ENCODE peak calls at places on chromosomes 6 and 20, in nine cellular contexts. One of them, this sample, is unnamed.

GRCh38 chr6:14552891-14553290 is 435.3 kb downstream of the CD83 start:
- DNase-seq in NAMALWA: no peak
- DNase-seq in COR-L47: no peak
- DNase-seq in ACHN: no peak
- DNase-seq in HuH-7: no peak
- DNase-seq in choroid plexus epithelial cell: no peak
- DNase-seq in adrenal gland: no peak
- DNase-seq in A549: no peak
- DNase-seq in stimulated activated CD8-positive, alpha-beta memory T cell treated with anti-CD3 and anti-CD28 coated beads, Interleukin-4, amount 100 ng/mL, for 24 hours: no peak
- DNase-seq in this sample: no peak

GRCh38 chr6:53048431-53049195 is 16.6 kb upstream of the FBXO9 start:
- DNase-seq in NAMALWA: no peak
- DNase-seq in COR-L47: no peak
- DNase-seq in ACHN: peak; percentile 20
- DNase-seq in HuH-7: no peak
- DNase-seq in choroid plexus epithelial cell: peak; percentile 90
- DNase-seq in adrenal gland: no peak
- DNase-seq in A549: no peak
- DNase-seq in stimulated activated CD8-positive, alpha-beta memory T cell treated with anti-CD3 and anti-CD28 coated beads, Interleukin-4, amount 100 ng/mL, for 24 hours: no peak
- DNase-seq in this sample: no peak

GRCh38 chr6:41942045-41942851 is 640 bp upstream of the CCND3 start:
- DNase-seq in NAMALWA: no peak
- DNase-seq in COR-L47: no peak
- DNase-seq in ACHN: peak; percentile 26
- DNase-seq in HuH-7: no peak
- DNase-seq in choroid plexus epithelial cell: peak; percentile 89
- DNase-seq in adrenal gland: no peak
- DNase-seq in A549: no peak
- DNase-seq in stimulated activated CD8-positive, alpha-beta memory T cell treated with anti-CD3 and anti-CD28 coated beads, Interleukin-4, amount 100 ng/mL, for 24 hours: no peak
- DNase-seq in this sample: no peak

GRCh38 chr6:73608761-73609160 is 45.0 kb downstream of the SLC17A5 start:
- DNase-seq in NAMALWA: no peak
- DNase-seq in COR-L47: no peak
- DNase-seq in ACHN: no peak
- DNase-seq in HuH-7: no peak
- DNase-seq in choroid plexus epithelial cell: no peak
- DNase-seq in adrenal gland: peak; percentile 68
- DNase-seq in A549: no peak
- DNase-seq in stimulated activated CD8-positive, alpha-beta memory T cell treated with anti-CD3 and anti-CD28 coated beads, Interleukin-4, amount 100 ng/mL, for 24 hours: no peak
- DNase-seq in this sample: no peak

GRCh38 chr20:24470031-24470781 is 777 bp downstream of the SYNDIG1 start:
- DNase-seq in NAMALWA: no peak
- DNase-seq in COR-L47: peak; percentile 57
- DNase-seq in ACHN: no peak
- DNase-seq in HuH-7: no peak
- DNase-seq in choroid plexus epithelial cell: peak; percentile 33
- DNase-seq in adrenal gland: no peak
- DNase-seq in A549: peak; percentile 51
- DNase-seq in stimulated activated CD8-positive, alpha-beta memory T cell treated with anti-CD3 and anti-CD28 coated beads, Interleukin-4, amount 100 ng/mL, for 24 hours: no peak
- DNase-seq in this sample: no peak

GRCh38 chr6:2523061-2523460 is 227.7 kb downstream of the MYLK4 start:
- DNase-seq in NAMALWA: no peak
- DNase-seq in COR-L47: no peak
- DNase-seq in ACHN: no peak
- DNase-seq in HuH-7: no peak
- DNase-seq in choroid plexus epithelial cell: no peak
- DNase-seq in adrenal gland: no peak
- DNase-seq in A549: no peak
- DNase-seq in stimulated activated CD8-positive, alpha-beta memory T cell treated with anti-CD3 and anti-CD28 coated beads, Interleukin-4, amount 100 ng/mL, for 24 hours: no peak
- DNase-seq in this sample: no peak

GRCh38 chr6:159104163-159104885 is 59.5 kb upstream of the TAGAP start:
- DNase-seq in NAMALWA: peak; percentile 89
- DNase-seq in COR-L47: peak; percentile 25
- DNase-seq in ACHN: peak; percentile 43
- DNase-seq in HuH-7: peak; percentile 93
- DNase-seq in choroid plexus epithelial cell: peak; percentile 76
- DNase-seq in adrenal gland: peak; percentile 67
- DNase-seq in A549: peak; percentile 30
- DNase-seq in stimulated activated CD8-positive, alpha-beta memory T cell treated with anti-CD3 and anti-CD28 coated beads, Interleukin-4, amount 100 ng/mL, for 24 hours: peak; percentile 65
- DNase-seq in this sample: peak; percentile 29

GRCh38 chr6:156919370-156919769 is 142.2 kb downstream of the ARID1B start:
- DNase-seq in NAMALWA: no peak
- DNase-seq in COR-L47: no peak
- DNase-seq in ACHN: no peak
- DNase-seq in HuH-7: no peak
- DNase-seq in choroid plexus epithelial cell: no peak
- DNase-seq in adrenal gland: no peak
- DNase-seq in A549: no peak
- DNase-seq in stimulated activated CD8-positive, alpha-beta memory T cell treated with anti-CD3 and anti-CD28 coated beads, Interleukin-4, amount 100 ng/mL, for 24 hours: no peak
- DNase-seq in this sample: no peak

GRCh38 chr20:62496525-62497218 is 20.9 kb upstream of the GATA5 start:
- DNase-seq in NAMALWA: peak; percentile 43
- DNase-seq in COR-L47: no peak
- DNase-seq in ACHN: peak; percentile 10
- DNase-seq in HuH-7: peak; percentile 93
- DNase-seq in choroid plexus epithelial cell: no peak
- DNase-seq in adrenal gland: no peak
- DNase-seq in A549: no peak
- DNase-seq in stimulated activated CD8-positive, alpha-beta memory T cell treated with anti-CD3 and anti-CD28 coated beads, Interleukin-4, amount 100 ng/mL, for 24 hours: peak; percentile 11
- DNase-seq in this sample: no peak

GRCh38 chr20:12358006-12358654 is 440.4 kb downstream of the BTBD3 start:
- DNase-seq in NAMALWA: no peak
- DNase-seq in COR-L47: peak; percentile 6
- DNase-seq in ACHN: no peak
- DNase-seq in HuH-7: peak; percentile 20
- DNase-seq in choroid plexus epithelial cell: peak; percentile 30
- DNase-seq in adrenal gland: no peak
- DNase-seq in A549: peak; percentile 23
- DNase-seq in stimulated activated CD8-positive, alpha-beta memory T cell treated with anti-CD3 and anti-CD28 coated beads, Interleukin-4, amount 100 ng/mL, for 24 hours: no peak
- DNase-seq in this sample: no peak

GRCh38 chr6:33585403-33586107 is 5.5 kb upstream of the BAK1 start:
- DNase-seq in NAMALWA: peak; percentile 92
- DNase-seq in COR-L47: peak; percentile 70
- DNase-seq in ACHN: peak; percentile 67
- DNase-seq in HuH-7: peak; percentile 72
- DNase-seq in choroid plexus epithelial cell: peak; percentile 72
- DNase-seq in adrenal gland: peak; percentile 76
- DNase-seq in A549: peak; percentile 70
- DNase-seq in stimulated activated CD8-positive, alpha-beta memory T cell treated with anti-CD3 and anti-CD28 coated beads, Interleukin-4, amount 100 ng/mL, for 24 hours: peak; percentile 85
- DNase-seq in this sample: peak; percentile 41

GRCh38 chr6:27188885-27189418 is 58.5 kb upstream of the PRSS16 start:
- DNase-seq in NAMALWA: peak; percentile 88
- DNase-seq in COR-L47: peak; percentile 57
- DNase-seq in ACHN: peak; percentile 82
- DNase-seq in HuH-7: peak; percentile 21
- DNase-seq in choroid plexus epithelial cell: peak; percentile 91
- DNase-seq in adrenal gland: peak; percentile 63
- DNase-seq in A549: peak; percentile 77
- DNase-seq in stimulated activated CD8-positive, alpha-beta memory T cell treated with anti-CD3 and anti-CD28 coated beads, Interleukin-4, amount 100 ng/mL, for 24 hours: no peak
- DNase-seq in this sample: no peak

GRCh38 chr20:20037960-20038359 is 14.3 kb downstream of the CRNKL1 start:
- DNase-seq in NAMALWA: no peak
- DNase-seq in COR-L47: no peak
- DNase-seq in ACHN: peak; percentile 42
- DNase-seq in HuH-7: no peak
- DNase-seq in choroid plexus epithelial cell: peak; percentile 81
- DNase-seq in adrenal gland: no peak
- DNase-seq in A549: no peak
- DNase-seq in stimulated activated CD8-positive, alpha-beta memory T cell treated with anti-CD3 and anti-CD28 coated beads, Interleukin-4, amount 100 ng/mL, for 24 hours: no peak
- DNase-seq in this sample: no peak

GRCh38 chr20:62064788-62065668 is 653 bp downstream of the TAF4 start:
- DNase-seq in NAMALWA: no peak
- DNase-seq in COR-L47: no peak
- DNase-seq in ACHN: peak; percentile 5
- DNase-seq in HuH-7: no peak
- DNase-seq in choroid plexus epithelial cell: no peak
- DNase-seq in adrenal gland: no peak
- DNase-seq in A549: no peak
- DNase-seq in stimulated activated CD8-positive, alpha-beta memory T cell treated with anti-CD3 and anti-CD28 coated beads, Interleukin-4, amount 100 ng/mL, for 24 hours: no peak
- DNase-seq in this sample: no peak

GRCh38 chr6:159753081-159753872 is 8.6 kb upstream of the ACAT2 start:
- DNase-seq in NAMALWA: no peak
- DNase-seq in COR-L47: no peak
- DNase-seq in ACHN: no peak
- DNase-seq in HuH-7: no peak
- DNase-seq in choroid plexus epithelial cell: no peak
- DNase-seq in adrenal gland: peak; percentile 23
- DNase-seq in A549: no peak
- DNase-seq in stimulated activated CD8-positive, alpha-beta memory T cell treated with anti-CD3 and anti-CD28 coated beads, Interleukin-4, amount 100 ng/mL, for 24 hours: no peak
- DNase-seq in this sample: no peak

GRCh38 chr6:159117031-159117430 is 52.2 kb upstream of the FNDC1 start:
- DNase-seq in NAMALWA: no peak
- DNase-seq in COR-L47: no peak
- DNase-seq in ACHN: no peak
- DNase-seq in HuH-7: no peak
- DNase-seq in choroid plexus epithelial cell: peak; percentile 60
- DNase-seq in adrenal gland: peak; percentile 90
- DNase-seq in A549: no peak
- DNase-seq in stimulated activated CD8-positive, alpha-beta memory T cell treated with anti-CD3 and anti-CD28 coated beads, Interleukin-4, amount 100 ng/mL, for 24 hours: no peak
- DNase-seq in this sample: no peak

GRCh38 chr6:158660331-158660730 is 10.5 kb downstream of the SYTL3 start:
- DNase-seq in NAMALWA: peak; percentile 74
- DNase-seq in COR-L47: peak; percentile 34
- DNase-seq in ACHN: peak; percentile 42
- DNase-seq in HuH-7: peak; percentile 73
- DNase-seq in choroid plexus epithelial cell: peak; percentile 51
- DNase-seq in adrenal gland: no peak
- DNase-seq in A549: peak; percentile 32
- DNase-seq in stimulated activated CD8-positive, alpha-beta memory T cell treated with anti-CD3 and anti-CD28 coated beads, Interleukin-4, amount 100 ng/mL, for 24 hours: no peak
- DNase-seq in this sample: no peak

GRCh38 chr6:36848658-36849441 is 9.6 kb upstream of the CPNE5 start:
- DNase-seq in NAMALWA: no peak
- DNase-seq in COR-L47: no peak
- DNase-seq in ACHN: no peak
- DNase-seq in HuH-7: no peak
- DNase-seq in choroid plexus epithelial cell: no peak
- DNase-seq in adrenal gland: no peak
- DNase-seq in A549: no peak
- DNase-seq in stimulated activated CD8-positive, alpha-beta memory T cell treated with anti-CD3 and anti-CD28 coated beads, Interleukin-4, amount 100 ng/mL, for 24 hours: no peak
- DNase-seq in this sample: peak; percentile 32

GRCh38 chr6:102493485-102493884 is 1100.0 kb downstream of the GRIK2 start:
- DNase-seq in NAMALWA: no peak
- DNase-seq in COR-L47: no peak
- DNase-seq in ACHN: no peak
- DNase-seq in HuH-7: no peak
- DNase-seq in choroid plexus epithelial cell: no peak
- DNase-seq in adrenal gland: no peak
- DNase-seq in A549: no peak
- DNase-seq in stimulated activated CD8-positive, alpha-beta memory T cell treated with anti-CD3 and anti-CD28 coated beads, Interleukin-4, amount 100 ng/mL, for 24 hours: no peak
- DNase-seq in this sample: no peak

GRCh38 chr20:63017826-63018411 is 11.2 kb upstream of the BHLHE23 start:
- DNase-seq in NAMALWA: no peak
- DNase-seq in COR-L47: no peak
- DNase-seq in ACHN: no peak
- DNase-seq in HuH-7: no peak
- DNase-seq in choroid plexus epithelial cell: no peak
- DNase-seq in adrenal gland: no peak
- DNase-seq in A549: no peak
- DNase-seq in stimulated activated CD8-positive, alpha-beta memory T cell treated with anti-CD3 and anti-CD28 coated beads, Interleukin-4, amount 100 ng/mL, for 24 hours: no peak
- DNase-seq in this sample: no peak

GRCh38 chr20:3203315-3204123 is 963 bp downstream of the DDRGK1 start:
- DNase-seq in NAMALWA: no peak
- DNase-seq in COR-L47: peak; percentile 50
- DNase-seq in ACHN: peak; percentile 29
- DNase-seq in HuH-7: no peak
- DNase-seq in choroid plexus epithelial cell: peak; percentile 16
- DNase-seq in adrenal gland: peak; percentile 52
- DNase-seq in A549: no peak
- DNase-seq in stimulated activated CD8-positive, alpha-beta memory T cell treated with anti-CD3 and anti-CD28 coated beads, Interleukin-4, amount 100 ng/mL, for 24 hours: peak; percentile 13
- DNase-seq in this sample: no peak

GRCh38 chr6:136962661-136963060 is 40.6 kb downstream of the SLC35D3 start:
- DNase-seq in NAMALWA: no peak
- DNase-seq in COR-L47: peak; percentile 82
- DNase-seq in ACHN: no peak
- DNase-seq in HuH-7: no peak
- DNase-seq in choroid plexus epithelial cell: no peak
- DNase-seq in adrenal gland: no peak
- DNase-seq in A549: no peak
- DNase-seq in stimulated activated CD8-positive, alpha-beta memory T cell treated with anti-CD3 and anti-CD28 coated beads, Interleukin-4, amount 100 ng/mL, for 24 hours: no peak
- DNase-seq in this sample: no peak

GRCh38 chr20:14189794-14190402 is 147.5 kb downstream of the FLRT3 start:
- DNase-seq in NAMALWA: peak; percentile 33
- DNase-seq in COR-L47: peak; percentile 38
- DNase-seq in ACHN: peak; percentile 38
- DNase-seq in HuH-7: no peak
- DNase-seq in choroid plexus epithelial cell: peak; percentile 79
- DNase-seq in adrenal gland: no peak
- DNase-seq in A549: peak; percentile 69
- DNase-seq in stimulated activated CD8-positive, alpha-beta memory T cell treated with anti-CD3 and anti-CD28 coated beads, Interleukin-4, amount 100 ng/mL, for 24 hours: no peak
- DNase-seq in this sample: no peak

GRCh38 chr20:19943021-19943659 is 74.0 kb upstream of the NAA20 start:
- DNase-seq in NAMALWA: no peak
- DNase-seq in COR-L47: no peak
- DNase-seq in ACHN: no peak
- DNase-seq in HuH-7: no peak
- DNase-seq in choroid plexus epithelial cell: no peak
- DNase-seq in adrenal gland: no peak
- DNase-seq in A549: no peak
- DNase-seq in stimulated activated CD8-positive, alpha-beta memory T cell treated with anti-CD3 and anti-CD28 coated beads, Interleukin-4, amount 100 ng/mL, for 24 hours: no peak
- DNase-seq in this sample: peak; percentile 45

GRCh38 chr6:100463685-100464161 is 998 bp downstream of the SIM1 start:
- DNase-seq in NAMALWA: no peak
- DNase-seq in COR-L47: no peak
- DNase-seq in ACHN: peak; percentile 55
- DNase-seq in HuH-7: no peak
- DNase-seq in choroid plexus epithelial cell: no peak
- DNase-seq in adrenal gland: no peak
- DNase-seq in A549: no peak
- DNase-seq in stimulated activated CD8-positive, alpha-beta memory T cell treated with anti-CD3 and anti-CD28 coated beads, Interleukin-4, amount 100 ng/mL, for 24 hours: no peak
- DNase-seq in this sample: no peak

GRCh38 chr20:36873498-36874189 is 2.3 kb upstream of the TLDC2 start:
- DNase-seq in NAMALWA: no peak
- DNase-seq in COR-L47: no peak
- DNase-seq in ACHN: no peak
- DNase-seq in HuH-7: no peak
- DNase-seq in choroid plexus epithelial cell: no peak
- DNase-seq in adrenal gland: no peak
- DNase-seq in A549: no peak
- DNase-seq in stimulated activated CD8-positive, alpha-beta memory T cell treated with anti-CD3 and anti-CD28 coated beads, Interleukin-4, amount 100 ng/mL, for 24 hours: no peak
- DNase-seq in this sample: no peak

GRCh38 chr6:105431226-105431625 is 28.3 kb upstream of the PREP start:
- DNase-seq in NAMALWA: peak; percentile 72
- DNase-seq in COR-L47: peak; percentile 43
- DNase-seq in ACHN: peak; percentile 59
- DNase-seq in HuH-7: peak; percentile 18
- DNase-seq in choroid plexus epithelial cell: peak; percentile 81
- DNase-seq in adrenal gland: no peak
- DNase-seq in A549: peak; percentile 61
- DNase-seq in stimulated activated CD8-positive, alpha-beta memory T cell treated with anti-CD3 and anti-CD28 coated beads, Interleukin-4, amount 100 ng/mL, for 24 hours: no peak
- DNase-seq in this sample: no peak

This sample was measured in nucleus accumbens.